ENCODE peak calls at places on chromosomes 16 and 17, in eight cellular contexts. One of them, this sample, is unnamed.

GRCh38 chr16:53257001-53257400 is 177.3 kb upstream of the RBL2 start:
- DNase-seq in amniotic stem cell: no peak
- DNase-seq in CD8-positive, alpha-beta memory T cell: no peak
- DNase-seq in uterus: no peak
- DNase-seq in stimulated activated CD8-positive, alpha-beta memory T cell treated with anti-CD3 and anti-CD28 coated beads, Interleukin-2, amount 100 ng/mL, for 1 hour: no peak
- DNase-seq in HFFc6: peak
- DNase-seq in HTR-8/SVneo: peak
- DNase-seq in stimulated activated CD4-positive, alpha-beta T cell treated with anti-CD3 and anti-CD28 coated beads, Interleukin-2, amount 100 ng/mL, for 48 hours: no peak
- DNase-seq in this sample: no peak

GRCh38 chr17:64097196-64097936 is 32.6 kb downstream of the ERN1 start:
- DNase-seq in CD8-positive, alpha-beta memory T cell: no peak
- DNase-seq in stimulated activated CD8-positive, alpha-beta memory T cell treated with anti-CD3 and anti-CD28 coated beads, Interleukin-2, amount 100 ng/mL, for 1 hour: no peak
- DNase-seq in stimulated activated CD4-positive, alpha-beta T cell treated with anti-CD3 and anti-CD28 coated beads, Interleukin-2, amount 100 ng/mL, for 48 hours: no peak
- DNase-seq in HTR-8/SVneo: peak
- DNase-seq in uterus: peak
- DNase-seq in amniotic stem cell: no peak
- DNase-seq in HFFc6: peak
- DNase-seq in this sample: no peak

GRCh38 chr16:9092282-9092962 is 978 bp downstream of the HAPSTR1 start:
- DNase-seq in HTR-8/SVneo: no peak
- DNase-seq in stimulated activated CD8-positive, alpha-beta memory T cell treated with anti-CD3 and anti-CD28 coated beads, Interleukin-2, amount 100 ng/mL, for 1 hour: peak
- DNase-seq in uterus: peak
- DNase-seq in stimulated activated CD4-positive, alpha-beta T cell treated with anti-CD3 and anti-CD28 coated beads, Interleukin-2, amount 100 ng/mL, for 48 hours: peak
- DNase-seq in amniotic stem cell: no peak
- DNase-seq in HFFc6: no peak
- DNase-seq in CD8-positive, alpha-beta memory T cell: peak
- DNase-seq in this sample: no peak

GRCh38 chr17:75637143-75637538 is 3.9 kb downstream of the SMIM5 start:
- DNase-seq in HFFc6: no peak
- DNase-seq in uterus: peak
- DNase-seq in stimulated activated CD8-positive, alpha-beta memory T cell treated with anti-CD3 and anti-CD28 coated beads, Interleukin-2, amount 100 ng/mL, for 1 hour: no peak
- DNase-seq in stimulated activated CD4-positive, alpha-beta T cell treated with anti-CD3 and anti-CD28 coated beads, Interleukin-2, amount 100 ng/mL, for 48 hours: no peak
- DNase-seq in HTR-8/SVneo: no peak
- DNase-seq in CD8-positive, alpha-beta memory T cell: no peak
- DNase-seq in amniotic stem cell: no peak
- DNase-seq in this sample: no peak

GRCh38 chr17:77146882-77147281 is 6.1 kb downstream of the SEC14L1 start:
- DNase-seq in uterus: no peak
- DNase-seq in stimulated activated CD4-positive, alpha-beta T cell treated with anti-CD3 and anti-CD28 coated beads, Interleukin-2, amount 100 ng/mL, for 48 hours: no peak
- DNase-seq in CD8-positive, alpha-beta memory T cell: no peak
- DNase-seq in HTR-8/SVneo: no peak
- DNase-seq in amniotic stem cell: no peak
- DNase-seq in HFFc6: no peak
- DNase-seq in stimulated activated CD8-positive, alpha-beta memory T cell treated with anti-CD3 and anti-CD28 coated beads, Interleukin-2, amount 100 ng/mL, for 1 hour: no peak
- DNase-seq in this sample: no peak

GRCh38 chr17:12256380-12256995 is 235.8 kb downstream of the MAP2K4 start:
- DNase-seq in amniotic stem cell: peak
- DNase-seq in CD8-positive, alpha-beta memory T cell: no peak
- DNase-seq in HFFc6: peak
- DNase-seq in stimulated activated CD4-positive, alpha-beta T cell treated with anti-CD3 and anti-CD28 coated beads, Interleukin-2, amount 100 ng/mL, for 48 hours: no peak
- DNase-seq in stimulated activated CD8-positive, alpha-beta memory T cell treated with anti-CD3 and anti-CD28 coated beads, Interleukin-2, amount 100 ng/mL, for 1 hour: no peak
- DNase-seq in uterus: peak
- DNase-seq in HTR-8/SVneo: peak
- DNase-seq in this sample: no peak

GRCh38 chr17:80101160-80101945 is at the start of gene GAA:
- DNase-seq in uterus: peak
- DNase-seq in CD8-positive, alpha-beta memory T cell: peak
- DNase-seq in stimulated activated CD4-positive, alpha-beta T cell treated with anti-CD3 and anti-CD28 coated beads, Interleukin-2, amount 100 ng/mL, for 48 hours: peak
- DNase-seq in stimulated activated CD8-positive, alpha-beta memory T cell treated with anti-CD3 and anti-CD28 coated beads, Interleukin-2, amount 100 ng/mL, for 1 hour: peak
- DNase-seq in amniotic stem cell: peak
- DNase-seq in HTR-8/SVneo: peak
- DNase-seq in HFFc6: peak
- DNase-seq in this sample: peak

GRCh38 chr16:72530434-72530833 is 358.5 kb upstream of the PMFBP1 start:
- DNase-seq in CD8-positive, alpha-beta memory T cell: no peak
- DNase-seq in uterus: no peak
- DNase-seq in HFFc6: peak
- DNase-seq in amniotic stem cell: peak
- DNase-seq in HTR-8/SVneo: peak
- DNase-seq in stimulated activated CD4-positive, alpha-beta T cell treated with anti-CD3 and anti-CD28 coated beads, Interleukin-2, amount 100 ng/mL, for 48 hours: no peak
- DNase-seq in stimulated activated CD8-positive, alpha-beta memory T cell treated with anti-CD3 and anti-CD28 coated beads, Interleukin-2, amount 100 ng/mL, for 1 hour: no peak
- DNase-seq in this sample: no peak

GRCh38 chr17:54426287-54426886 is 474.3 kb upstream of the TOM1L1 start:
- DNase-seq in uterus: no peak
- DNase-seq in amniotic stem cell: no peak
- DNase-seq in stimulated activated CD8-positive, alpha-beta memory T cell treated with anti-CD3 and anti-CD28 coated beads, Interleukin-2, amount 100 ng/mL, for 1 hour: no peak
- DNase-seq in HFFc6: no peak
- DNase-seq in stimulated activated CD4-positive, alpha-beta T cell treated with anti-CD3 and anti-CD28 coated beads, Interleukin-2, amount 100 ng/mL, for 48 hours: no peak
- DNase-seq in HTR-8/SVneo: no peak
- DNase-seq in CD8-positive, alpha-beta memory T cell: no peak
- DNase-seq in this sample: no peak

GRCh38 chr17:48564200-48565023 is 13.7 kb downstream of the HOXB4 start:
- DNase-seq in HFFc6: no peak
- DNase-seq in CD8-positive, alpha-beta memory T cell: no peak
- DNase-seq in HTR-8/SVneo: no peak
- DNase-seq in amniotic stem cell: no peak
- DNase-seq in stimulated activated CD8-positive, alpha-beta memory T cell treated with anti-CD3 and anti-CD28 coated beads, Interleukin-2, amount 100 ng/mL, for 1 hour: no peak
- DNase-seq in uterus: no peak
- DNase-seq in stimulated activated CD4-positive, alpha-beta T cell treated with anti-CD3 and anti-CD28 coated beads, Interleukin-2, amount 100 ng/mL, for 48 hours: no peak
- DNase-seq in this sample: no peak

GRCh38 chr17:10243905-10244844 is 45.8 kb upstream of the GAS7 start:
- DNase-seq in uterus: peak
- DNase-seq in HFFc6: peak
- DNase-seq in stimulated activated CD8-positive, alpha-beta memory T cell treated with anti-CD3 and anti-CD28 coated beads, Interleukin-2, amount 100 ng/mL, for 1 hour: no peak
- DNase-seq in HTR-8/SVneo: no peak
- DNase-seq in amniotic stem cell: no peak
- DNase-seq in stimulated activated CD4-positive, alpha-beta T cell treated with anti-CD3 and anti-CD28 coated beads, Interleukin-2, amount 100 ng/mL, for 48 hours: no peak
- DNase-seq in CD8-positive, alpha-beta memory T cell: no peak
- DNase-seq in this sample: no peak

GRCh38 chr16:80704751-80705150 is 99.6 kb downstream of the CDYL2 start:
- DNase-seq in CD8-positive, alpha-beta memory T cell: no peak
- DNase-seq in stimulated activated CD4-positive, alpha-beta T cell treated with anti-CD3 and anti-CD28 coated beads, Interleukin-2, amount 100 ng/mL, for 48 hours: no peak
- DNase-seq in stimulated activated CD8-positive, alpha-beta memory T cell treated with anti-CD3 and anti-CD28 coated beads, Interleukin-2, amount 100 ng/mL, for 1 hour: no peak
- DNase-seq in HTR-8/SVneo: no peak
- DNase-seq in HFFc6: no peak
- DNase-seq in amniotic stem cell: no peak
- DNase-seq in uterus: no peak
- DNase-seq in this sample: no peak

GRCh38 chr16:49585143-49585542 is 211.5 kb downstream of the C16orf78 start:
- DNase-seq in HTR-8/SVneo: no peak
- DNase-seq in amniotic stem cell: no peak
- DNase-seq in CD8-positive, alpha-beta memory T cell: no peak
- DNase-seq in uterus: no peak
- DNase-seq in stimulated activated CD4-positive, alpha-beta T cell treated with anti-CD3 and anti-CD28 coated beads, Interleukin-2, amount 100 ng/mL, for 48 hours: no peak
- DNase-seq in stimulated activated CD8-positive, alpha-beta memory T cell treated with anti-CD3 and anti-CD28 coated beads, Interleukin-2, amount 100 ng/mL, for 1 hour: no peak
- DNase-seq in HFFc6: no peak
- DNase-seq in this sample: no peak

GRCh38 chr17:28406478-28406824 is 439 bp upstream of the SLC46A1 start:
- DNase-seq in CD8-positive, alpha-beta memory T cell: no peak
- DNase-seq in uterus: no peak
- DNase-seq in amniotic stem cell: no peak
- DNase-seq in stimulated activated CD4-positive, alpha-beta T cell treated with anti-CD3 and anti-CD28 coated beads, Interleukin-2, amount 100 ng/mL, for 48 hours: no peak
- DNase-seq in stimulated activated CD8-positive, alpha-beta memory T cell treated with anti-CD3 and anti-CD28 coated beads, Interleukin-2, amount 100 ng/mL, for 1 hour: no peak
- DNase-seq in HFFc6: no peak
- DNase-seq in HTR-8/SVneo: no peak
- DNase-seq in this sample: no peak

GRCh38 chr16:11128211-11129123 is 127.5 kb downstream of the SOCS1 start:
- DNase-seq in stimulated activated CD4-positive, alpha-beta T cell treated with anti-CD3 and anti-CD28 coated beads, Interleukin-2, amount 100 ng/mL, for 48 hours: no peak
- DNase-seq in uterus: peak
- DNase-seq in amniotic stem cell: no peak
- DNase-seq in stimulated activated CD8-positive, alpha-beta memory T cell treated with anti-CD3 and anti-CD28 coated beads, Interleukin-2, amount 100 ng/mL, for 1 hour: no peak
- DNase-seq in HFFc6: peak
- DNase-seq in CD8-positive, alpha-beta memory T cell: no peak
- DNase-seq in HTR-8/SVneo: no peak
- DNase-seq in this sample: no peak

GRCh38 chr16:4404247-4404966 is 12.0 kb downstream of the CORO7 start:
- DNase-seq in HTR-8/SVneo: no peak
- DNase-seq in CD8-positive, alpha-beta memory T cell: no peak
- DNase-seq in amniotic stem cell: no peak
- DNase-seq in stimulated activated CD8-positive, alpha-beta memory T cell treated with anti-CD3 and anti-CD28 coated beads, Interleukin-2, amount 100 ng/mL, for 1 hour: no peak
- DNase-seq in HFFc6: peak
- DNase-seq in stimulated activated CD4-positive, alpha-beta T cell treated with anti-CD3 and anti-CD28 coated beads, Interleukin-2, amount 100 ng/mL, for 48 hours: peak
- DNase-seq in uterus: peak
- DNase-seq in this sample: no peak

GRCh38 chr17:859461-860195 is 77.5 kb downstream of the MRM3 start:
- DNase-seq in stimulated activated CD8-positive, alpha-beta memory T cell treated with anti-CD3 and anti-CD28 coated beads, Interleukin-2, amount 100 ng/mL, for 1 hour: no peak
- DNase-seq in HTR-8/SVneo: no peak
- DNase-seq in uterus: peak
- DNase-seq in HFFc6: peak
- DNase-seq in CD8-positive, alpha-beta memory T cell: no peak
- DNase-seq in stimulated activated CD4-positive, alpha-beta T cell treated with anti-CD3 and anti-CD28 coated beads, Interleukin-2, amount 100 ng/mL, for 48 hours: no peak
- DNase-seq in amniotic stem cell: no peak
- DNase-seq in this sample: no peak

GRCh38 chr16:85337910-85338637 is 225.8 kb upstream of the CIBAR2 start:
- DNase-seq in uterus: no peak
- DNase-seq in HTR-8/SVneo: no peak
- DNase-seq in stimulated activated CD4-positive, alpha-beta T cell treated with anti-CD3 and anti-CD28 coated beads, Interleukin-2, amount 100 ng/mL, for 48 hours: no peak
- DNase-seq in CD8-positive, alpha-beta memory T cell: no peak
- DNase-seq in amniotic stem cell: no peak
- DNase-seq in stimulated activated CD8-positive, alpha-beta memory T cell treated with anti-CD3 and anti-CD28 coated beads, Interleukin-2, amount 100 ng/mL, for 1 hour: no peak
- DNase-seq in HFFc6: no peak
- DNase-seq in this sample: no peak

GRCh38 chr17:17024778-17025300 is 17.4 kb upstream of the MPRIP start:
- DNase-seq in stimulated activated CD8-positive, alpha-beta memory T cell treated with anti-CD3 and anti-CD28 coated beads, Interleukin-2, amount 100 ng/mL, for 1 hour: no peak
- DNase-seq in stimulated activated CD4-positive, alpha-beta T cell treated with anti-CD3 and anti-CD28 coated beads, Interleukin-2, amount 100 ng/mL, for 48 hours: no peak
- DNase-seq in uterus: no peak
- DNase-seq in CD8-positive, alpha-beta memory T cell: no peak
- DNase-seq in amniotic stem cell: no peak
- DNase-seq in HTR-8/SVneo: no peak
- DNase-seq in HFFc6: no peak
- DNase-seq in this sample: no peak

GRCh38 chr17:35692811-35693210 is 38.6 kb upstream of the RASL10B start:
- DNase-seq in amniotic stem cell: no peak
- DNase-seq in stimulated activated CD4-positive, alpha-beta T cell treated with anti-CD3 and anti-CD28 coated beads, Interleukin-2, amount 100 ng/mL, for 48 hours: no peak
- DNase-seq in HTR-8/SVneo: no peak
- DNase-seq in HFFc6: no peak
- DNase-seq in CD8-positive, alpha-beta memory T cell: no peak
- DNase-seq in stimulated activated CD8-positive, alpha-beta memory T cell treated with anti-CD3 and anti-CD28 coated beads, Interleukin-2, amount 100 ng/mL, for 1 hour: no peak
- DNase-seq in uterus: no peak
- DNase-seq in this sample: no peak

GRCh38 chr17:70332356-70332755 is 163.0 kb downstream of the KCNJ2 start:
- DNase-seq in CD8-positive, alpha-beta memory T cell: no peak
- DNase-seq in uterus: no peak
- DNase-seq in stimulated activated CD8-positive, alpha-beta memory T cell treated with anti-CD3 and anti-CD28 coated beads, Interleukin-2, amount 100 ng/mL, for 1 hour: no peak
- DNase-seq in HFFc6: no peak
- DNase-seq in stimulated activated CD4-positive, alpha-beta T cell treated with anti-CD3 and anti-CD28 coated beads, Interleukin-2, amount 100 ng/mL, for 48 hours: no peak
- DNase-seq in HTR-8/SVneo: no peak
- DNase-seq in amniotic stem cell: no peak
- DNase-seq in this sample: no peak

GRCh38 chr16:49652441-49653175 is 203.3 kb downstream of the ZNF423 start:
- DNase-seq in stimulated activated CD8-positive, alpha-beta memory T cell treated with anti-CD3 and anti-CD28 coated beads, Interleukin-2, amount 100 ng/mL, for 1 hour: no peak
- DNase-seq in HTR-8/SVneo: no peak
- DNase-seq in CD8-positive, alpha-beta memory T cell: no peak
- DNase-seq in HFFc6: no peak
- DNase-seq in amniotic stem cell: peak
- DNase-seq in uterus: peak
- DNase-seq in stimulated activated CD4-positive, alpha-beta T cell treated with anti-CD3 and anti-CD28 coated beads, Interleukin-2, amount 100 ng/mL, for 48 hours: no peak
- DNase-seq in this sample: no peak

GRCh38 chr17:78960945-78961344 is 18.8 kb downstream of the LGALS3BP start:
- DNase-seq in CD8-positive, alpha-beta memory T cell: no peak
- DNase-seq in uterus: no peak
- DNase-seq in HFFc6: no peak
- DNase-seq in stimulated activated CD8-positive, alpha-beta memory T cell treated with anti-CD3 and anti-CD28 coated beads, Interleukin-2, amount 100 ng/mL, for 1 hour: no peak
- DNase-seq in amniotic stem cell: no peak
- DNase-seq in HTR-8/SVneo: no peak
- DNase-seq in stimulated activated CD4-positive, alpha-beta T cell treated with anti-CD3 and anti-CD28 coated beads, Interleukin-2, amount 100 ng/mL, for 48 hours: no peak
- DNase-seq in this sample: no peak

GRCh38 chr17:67328026-67328425 is 38.4 kb downstream of the PSMD12 start:
- DNase-seq in HTR-8/SVneo: no peak
- DNase-seq in HFFc6: no peak
- DNase-seq in amniotic stem cell: no peak
- DNase-seq in uterus: no peak
- DNase-seq in CD8-positive, alpha-beta memory T cell: no peak
- DNase-seq in stimulated activated CD8-positive, alpha-beta memory T cell treated with anti-CD3 and anti-CD28 coated beads, Interleukin-2, amount 100 ng/mL, for 1 hour: no peak
- DNase-seq in stimulated activated CD4-positive, alpha-beta T cell treated with anti-CD3 and anti-CD28 coated beads, Interleukin-2, amount 100 ng/mL, for 48 hours: no peak
- DNase-seq in this sample: no peak

GRCh38 chr17:233473-233941 is 52.1 kb upstream of the DOC2B start:
- DNase-seq in stimulated activated CD4-positive, alpha-beta T cell treated with anti-CD3 and anti-CD28 coated beads, Interleukin-2, amount 100 ng/mL, for 48 hours: no peak
- DNase-seq in HFFc6: no peak
- DNase-seq in uterus: peak
- DNase-seq in amniotic stem cell: no peak
- DNase-seq in CD8-positive, alpha-beta memory T cell: no peak
- DNase-seq in HTR-8/SVneo: no peak
- DNase-seq in stimulated activated CD8-positive, alpha-beta memory T cell treated with anti-CD3 and anti-CD28 coated beads, Interleukin-2, amount 100 ng/mL, for 1 hour: no peak
- DNase-seq in this sample: no peak

GRCh38 chr17:58081641-58082340 is 1.4 kb upstream of the DYNLL2 start:
- DNase-seq in stimulated activated CD4-positive, alpha-beta T cell treated with anti-CD3 and anti-CD28 coated beads, Interleukin-2, amount 100 ng/mL, for 48 hours: no peak
- DNase-seq in CD8-positive, alpha-beta memory T cell: no peak
- DNase-seq in uterus: no peak
- DNase-seq in HTR-8/SVneo: no peak
- DNase-seq in HFFc6: no peak
- DNase-seq in stimulated activated CD8-positive, alpha-beta memory T cell treated with anti-CD3 and anti-CD28 coated beads, Interleukin-2, amount 100 ng/mL, for 1 hour: no peak
- DNase-seq in amniotic stem cell: no peak
- DNase-seq in this sample: no peak

GRCh38 chr17:70041575-70041974 is 33.5 kb upstream of the KCNJ16 start:
- DNase-seq in HFFc6: no peak
- DNase-seq in uterus: no peak
- DNase-seq in stimulated activated CD4-positive, alpha-beta T cell treated with anti-CD3 and anti-CD28 coated beads, Interleukin-2, amount 100 ng/mL, for 48 hours: no peak
- DNase-seq in stimulated activated CD8-positive, alpha-beta memory T cell treated with anti-CD3 and anti-CD28 coated beads, Interleukin-2, amount 100 ng/mL, for 1 hour: no peak
- DNase-seq in HTR-8/SVneo: no peak
- DNase-seq in amniotic stem cell: no peak
- DNase-seq in CD8-positive, alpha-beta memory T cell: no peak
- DNase-seq in this sample: no peak

GRCh38 chr16:69166946-69167930 is 19.7 kb upstream of the SNTB2 start:
- DNase-seq in HTR-8/SVneo: no peak
- DNase-seq in stimulated activated CD4-positive, alpha-beta T cell treated with anti-CD3 and anti-CD28 coated beads, Interleukin-2, amount 100 ng/mL, for 48 hours: no peak
- DNase-seq in HFFc6: peak
- DNase-seq in stimulated activated CD8-positive, alpha-beta memory T cell treated with anti-CD3 and anti-CD28 coated beads, Interleukin-2, amount 100 ng/mL, for 1 hour: no peak
- DNase-seq in CD8-positive, alpha-beta memory T cell: no peak
- DNase-seq in amniotic stem cell: no peak
- DNase-seq in uterus: no peak
- DNase-seq in this sample: no peak

GRCh38 chr17:38454528-38454927 is 26.3 kb downstream of the ARHGAP23 start:
- DNase-seq in stimulated activated CD8-positive, alpha-beta memory T cell treated with anti-CD3 and anti-CD28 coated beads, Interleukin-2, amount 100 ng/mL, for 1 hour: no peak
- DNase-seq in HTR-8/SVneo: peak
- DNase-seq in HFFc6: peak
- DNase-seq in CD8-positive, alpha-beta memory T cell: no peak
- DNase-seq in stimulated activated CD4-positive, alpha-beta T cell treated with anti-CD3 and anti-CD28 coated beads, Interleukin-2, amount 100 ng/mL, for 48 hours: no peak
- DNase-seq in uterus: peak
- DNase-seq in amniotic stem cell: peak
- DNase-seq in this sample: no peak